ENCODE peak calls at places on chromosomes 6 and 20, in four cellular contexts. X is adrenal gland, Y is heart right ventricle, G is body of pancreas. B is an unnamed sample. For H3K36me3 and H3K4me1, the result is how much of the 10 kb centered on the place peaks cover.

GRCh38 chr20:57657537-57658446 is 37.6 kb upstream of the ZBP1 start:
- DNase-seq in Y (peak), G (peak), X (peak), B (no peak)

GRCh38 chr6:30902709-30903108 is 5.3 kb upstream of the GTF2H4 start:
- DNase-seq in X (no peak), G (no peak), Y (no peak), B (no peak)

GRCh38 chr6:163820171-163820570 is 405.7 kb downstream of the QKI start:
- DNase-seq in X (no peak), Y (no peak), G (no peak), B (no peak)

GRCh38 chr6:144190051-144190450 is 39.7 kb downstream of the STX11 start:
- DNase-seq in X (no peak), Y (no peak), G (no peak), B (no peak)

GRCh38 chr6:107547061-107547840 is 57.3 kb downstream of the SOBP start:
- DNase-seq in Y (no peak), G (no peak), X (no peak), B (peak)

GRCh38 chr6:158268361-158269147 is 43.7 kb upstream of the TULP4 start:
- DNase-seq in G (no peak), Y (no peak), X (no peak), B (no peak)

GRCh38 chr20:62111148-62111547 is 11.1 kb upstream of the LSM14B start:
- DNase-seq in Y (no peak), G (no peak), X (no peak), B (no peak)

GRCh38 chr6:39914239-39914638 is 20.0 kb downstream of the MOCS1 start:
- DNase-seq in Y (no peak), X (no peak), G (no peak), B (no peak)

GRCh38 chr6:2351807-2352431 is 106.5 kb upstream of the GMDS start:
- DNase-seq in G (no peak), Y (no peak), X (no peak), B (no peak)

GRCh38 chr20:48658505-48658904 is 169.3 kb downstream of the PREX1 start:
- DNase-seq in X (no peak), Y (no peak), G (no peak), B (no peak)

GRCh38 chr20:48658198-48658476 is 169.7 kb downstream of the PREX1 start:
- DNase-seq in X (no peak), G (no peak), Y (no peak), B (no peak)

GRCh38 chr20:48659888-48660287 is 167.9 kb downstream of the PREX1 start:
- DNase-seq in X (no peak), Y (no peak), G (peak), B (no peak)

GRCh38 chr20:48660788-48661187 is 167.0 kb downstream of the PREX1 start:
- DNase-seq in G (no peak), Y (no peak), X (no peak), B (no peak)

DNA sequence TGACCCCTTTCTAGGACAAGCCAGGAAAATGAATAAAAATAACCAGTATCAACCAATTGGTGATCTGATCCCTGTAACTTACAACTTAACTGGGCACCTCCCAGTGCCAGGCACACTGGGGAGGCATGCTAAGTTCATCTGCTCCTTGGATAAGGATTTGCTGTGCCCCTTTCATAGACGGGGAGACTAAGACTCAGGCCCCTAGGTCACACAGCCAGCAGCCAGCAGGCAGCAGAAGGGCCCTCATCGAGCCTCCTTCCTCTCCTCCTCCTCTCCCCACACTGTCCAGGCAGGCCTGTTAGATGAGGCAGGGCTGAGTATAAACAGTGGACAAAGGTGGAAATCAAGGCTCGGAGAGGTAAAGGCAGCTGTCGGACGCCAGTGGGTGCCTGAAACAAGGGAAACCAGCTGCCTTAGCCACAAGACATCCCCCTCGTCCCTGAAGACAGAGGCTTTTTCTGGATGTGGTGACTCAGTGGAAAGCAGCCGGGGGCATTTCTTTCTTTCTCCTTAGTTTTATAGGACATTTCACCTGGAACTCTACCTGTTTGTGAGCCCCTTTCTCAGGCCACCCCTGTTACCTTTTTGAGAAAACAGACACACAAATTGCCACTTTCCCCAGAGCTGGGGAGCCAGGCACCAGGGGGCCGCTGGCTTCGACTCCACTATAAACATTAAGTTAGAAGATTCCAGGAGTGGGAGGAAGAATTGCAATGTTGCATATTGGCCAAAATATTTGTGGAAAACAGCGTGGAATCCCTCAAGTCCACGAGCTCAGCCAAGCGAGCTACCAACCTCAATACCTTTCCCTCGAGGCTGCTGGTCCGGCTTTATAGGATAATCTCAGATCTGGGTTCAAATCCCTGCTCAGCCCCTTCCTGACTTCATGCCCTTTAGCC is 166.0 kb downstream of the PREX1 start:
- DNase-seq in Y (no peak), G (no peak), X (no peak), B (no peak)
- H3K36me3 ChIP-seq in Y (under half), G (under half), X (under half), B (under half)

DNA sequence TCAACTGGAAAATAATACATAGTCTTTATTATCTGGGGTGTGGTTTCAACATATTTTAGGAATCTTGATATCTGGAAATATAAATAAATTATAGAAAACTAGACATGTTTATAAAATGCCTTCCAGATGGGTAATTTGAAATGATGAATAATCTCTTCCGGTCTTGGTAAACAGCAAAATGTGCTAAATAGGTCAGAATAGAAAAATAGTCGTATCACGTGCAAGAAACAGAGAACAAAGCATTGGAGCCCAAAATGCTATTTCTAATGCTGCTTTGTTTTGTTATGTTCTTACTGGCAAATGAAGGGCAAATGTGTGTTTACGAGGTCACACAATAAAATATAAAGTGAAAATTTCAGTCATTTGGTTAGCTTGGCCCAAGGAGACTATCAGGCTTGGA is 55.8 kb downstream of the RIN2 start:
- DNase-seq in X (no peak), Y (no peak), G (no peak), B (no peak)
- H3K4me1 ChIP-seq in X (under half), Y (half or more), G (under half), B (under half)

GRCh38 chr20:40513010-40513409 is 176.0 kb downstream of the MAFB start:
- DNase-seq in X (no peak), G (no peak), Y (no peak), B (no peak)

GRCh38 chr20:40510622-40511021 is 178.4 kb downstream of the MAFB start:
- DNase-seq in X (no peak), Y (no peak), G (no peak), B (no peak)

GRCh38 chr20:40511478-40511877 is 177.6 kb downstream of the MAFB start:
- DNase-seq in G (no peak), Y (no peak), X (no peak), B (no peak)

GRCh38 chr20:40508821-40509220 is 180.2 kb downstream of the MAFB start:
- DNase-seq in X (no peak), G (no peak), Y (no peak), B (no peak)

GRCh38 chr20:40512567-40512966 is 176.5 kb downstream of the MAFB start:
- DNase-seq in Y (no peak), X (no peak), G (no peak), B (no peak)
- H3K36me3 ChIP-seq in Y (under half), X (under half), G (under half), B (under half)

GRCh38 chr6:111088668-111089003 is 1.3 kb downstream of the SLC16A10 start:
- DNase-seq in G (no peak), X (no peak), Y (no peak), B (no peak)
- H3K4me1 ChIP-seq in G (under half), X (under half), Y (under half), B (under half)